ENCODE peak calls at places on chromosome 6, in six cellular contexts. G is H7; A is mucosa of descending colon; W is OCI-M1; S is stimulated activated CD4-positive, alpha-beta T cell treated with anti-CD3 and anti-CD28 coated beads, Interleukin-4, amount 100 ng/mL, for 48 hours; Q is DMS 273 treated with DMSO at 0.1 percent for 48 hours. E is an unnamed sample.

GRCh38 chr6:63816979-63817436 is 181.4 kb downstream of the PHF3 start:
- DNase-seq in G (peak; percentile 50), S (no peak), W (peak; percentile 38), Q (no peak), A (no peak), E (no peak)

GRCh38 chr6:170128811-170129681 is 161.8 kb downstream of the DLL1 start:
- DNase-seq in A (no peak), Q (no peak), G (peak; percentile 43), W (no peak), S (no peak), E (no peak)

GRCh38 chr6:169145476-169145875 is 108.2 kb downstream of the THBS2 start:
- DNase-seq in Q (no peak), W (no peak), G (no peak), A (no peak), S (no peak), E (no peak)

GRCh38 chr6:168314029-168314420 is 5.6 kb downstream of the DACT2 start:
- DNase-seq in A (no peak), Q (no peak), S (no peak), G (no peak), W (no peak), E (no peak)

GRCh38 chr6:157145656-157146285 is 177.5 kb downstream of the TMEM242 start:
- DNase-seq in G (no peak), S (no peak), W (no peak), A (no peak), Q (no peak), E (no peak)

GRCh38 chr6:42978793-42979522 is at the start of gene PEX6:
- DNase-seq in S (peak; percentile 86), Q (peak; percentile 81), A (peak; percentile 96), G (peak; percentile 97), W (peak; percentile 96), E (peak; percentile 93)

GRCh38 chr6:20873425-20874190 is 339.4 kb downstream of the CDKAL1 start:
- DNase-seq in A (no peak), Q (no peak), S (no peak), G (peak; percentile 30), W (no peak), E (no peak)

GRCh38 chr6:36914227-36914794 is 28.6 kb downstream of the C6orf89 start:
- DNase-seq in A (peak; percentile 60), S (no peak), Q (no peak), G (peak; percentile 74), W (no peak), E (peak; percentile 82)

GRCh38 chr6:12265795-12266194 is 24.4 kb upstream of the EDN1 start:
- DNase-seq in Q (no peak), S (no peak), G (no peak), A (no peak), W (peak; percentile 33), E (no peak)

GRCh38 chr6:14863896-14864850 is 381.7 kb upstream of the JARID2 start:
- DNase-seq in Q (no peak), A (no peak), G (peak; percentile 55), S (no peak), W (peak; percentile 55), E (no peak)

GRCh38 chr6:35473075-35473848 is 5.1 kb downstream of the RPL10A start:
- DNase-seq in S (no peak), A (no peak), W (no peak), G (peak; percentile 55), Q (no peak), E (no peak)

GRCh38 chr6:158066161-158066781 is 84.6 kb downstream of the SYNJ2 start:
- DNase-seq in W (no peak), Q (no peak), G (no peak), S (no peak), A (no peak), E (no peak)

GRCh38 chr6:55882731-55883595 is 7.6 kb upstream of the BMP5 start:
- DNase-seq in Q (no peak), A (no peak), S (no peak), W (no peak), G (no peak), E (no peak)

GRCh38 chr6:119587537-119587936 is 238.0 kb upstream of the MAN1A1 start:
- DNase-seq in G (peak; percentile 2), W (no peak), Q (no peak), S (no peak), A (no peak), E (no peak)

GRCh38 chr6:134347916-134348805 is 30.2 kb upstream of the SGK1 start:
- DNase-seq in A (no peak), S (no peak), Q (no peak), W (no peak), G (no peak), E (no peak)

GRCh38 chr6:5466459-5466858 is 205.1 kb downstream of the FARS2 start:
- DNase-seq in S (no peak), Q (no peak), W (peak; percentile 74), G (no peak), A (no peak), E (no peak)

GRCh38 chr6:109793793-109794192 is 102.7 kb downstream of the FIG4 start:
- DNase-seq in S (no peak), Q (no peak), A (no peak), W (peak; percentile 66), G (no peak), E (no peak)

GRCh38 chr6:30612687-30613248 is 4.3 kb downstream of the PPP1R10 start:
- DNase-seq in A (no peak), W (no peak), S (no peak), Q (no peak), G (no peak), E (no peak)

GRCh38 chr6:118697554-118697953 is 46.2 kb upstream of the CEP85L start:
- DNase-seq in W (peak; percentile 15), Q (peak; percentile 21), G (no peak), S (no peak), A (no peak), E (no peak)

GRCh38 chr6:8392569-8392968 is 42.8 kb downstream of the SLC35B3 start:
- DNase-seq in Q (no peak), A (peak; percentile 39), S (no peak), G (no peak), W (peak; percentile 84), E (peak; percentile 26)

E was measured in left colon.